ENCODE peak calls at places on chromosome 6, in ten cellular contexts. N, T, P, F, A, H, U, R, X and C are unnamed samples.

GRCh38 chr6:64054870-64055269 is 419.3 kb downstream of the PHF3 start:
- DNase-seq in X (no peak), U (no peak), R (no peak), A (no peak), N (no peak), H (no peak), F (no peak), T (no peak), P (no peak), C (no peak)

GRCh38 chr6:11805259-11806053 is 26.9 kb upstream of the ADTRP start:
- DNase-seq in T (no peak), A (no peak), N (no peak), U (no peak), P (peak; percentile 87), X (no peak), F (no peak), R (no peak), H (no peak), C (no peak)

GRCh38 chr6:149781715-149782114 is 32.2 kb downstream of the PCMT1 start:
- DNase-seq in H (no peak), X (no peak), A (no peak), P (no peak), N (no peak), T (no peak), U (no peak), F (no peak), R (no peak), C (no peak)

GRCh38 chr6:83707829-83708545 is 914 bp downstream of the SNAP91 start:
- DNase-seq in N (no peak), X (no peak), R (no peak), A (no peak), T (peak; percentile 13), H (no peak), F (no peak), P (no peak), U (no peak), C (peak; percentile 64)

GRCh38 chr6:28940294-28940858 is 16.6 kb upstream of the TRIM27 start:
- DNase-seq in X (peak; percentile 73), A (peak; percentile 22), U (peak; percentile 65), F (peak; percentile 29), H (no peak), T (peak; percentile 39), P (peak; percentile 75), N (no peak), R (no peak), C (no peak)

GRCh38 chr6:127834136-127834535 is 66.7 kb downstream of the THEMIS start:
- DNase-seq in A (no peak), T (no peak), P (no peak), U (no peak), F (no peak), X (no peak), H (no peak), N (no peak), R (no peak), C (no peak)

GRCh38 chr6:157046776-157047175 is 269.6 kb downstream of the ARID1B start:
- DNase-seq in N (no peak), P (no peak), U (no peak), H (no peak), R (no peak), A (no peak), T (no peak), F (no peak), X (no peak), C (no peak)

GRCh38 chr6:141675957-141676356 is 456.8 kb upstream of the GJE1 start:
- DNase-seq in F (no peak), P (no peak), U (no peak), A (no peak), X (no peak), T (no peak), R (no peak), H (no peak), N (no peak), C (no peak)

GRCh38 chr6:168333471-168333870 is 13.9 kb upstream of the DACT2 start:
- DNase-seq in F (no peak), T (no peak), P (no peak), U (no peak), R (no peak), H (no peak), X (no peak), A (peak; percentile 36), N (no peak), C (no peak)

GRCh38 chr6:132354517-132355167 is 46.6 kb downstream of the MOXD1 start:
- DNase-seq in T (no peak), F (no peak), H (peak; percentile 36), X (no peak), U (no peak), N (peak; percentile 75), A (no peak), R (peak; percentile 37), P (peak; percentile 52), C (no peak)

GRCh38 chr6:138971601-138972000 is 16.5 kb downstream of the REPS1 start:
- DNase-seq in R (no peak), N (no peak), P (no peak), X (no peak), F (no peak), A (no peak), U (no peak), H (no peak), T (no peak), C (peak; percentile 67)

GRCh38 chr6:3230275-3231212 is 3.1 kb upstream of the TUBB2B start:
- DNase-seq in P (no peak), N (no peak), T (no peak), F (peak; percentile 10), A (no peak), X (no peak), U (no peak), R (no peak), H (no peak), C (peak; percentile 69)

GRCh38 chr6:17635568-17635967 is 35.5 kb downstream of the FAM8A1 start:
- DNase-seq in R (no peak), A (no peak), F (no peak), X (no peak), U (no peak), P (no peak), T (no peak), N (no peak), H (no peak), C (no peak)

GRCh38 chr6:17630511-17631073 is 30.5 kb downstream of the FAM8A1 start:
- DNase-seq in P (no peak), F (no peak), A (no peak), H (peak; percentile 61), X (no peak), R (no peak), U (no peak), N (peak; percentile 75), T (no peak), C (no peak)

GRCh38 chr6:17629824-17630510 is 29.9 kb downstream of the FAM8A1 start:
- DNase-seq in X (no peak), A (no peak), N (no peak), R (no peak), P (no peak), H (no peak), T (no peak), U (no peak), F (no peak), C (no peak)

GRCh38 chr6:17633465-17634188 is 33.5 kb downstream of the FAM8A1 start:
- DNase-seq in F (no peak), T (no peak), X (no peak), H (no peak), A (no peak), U (no peak), R (peak; percentile 33), P (no peak), N (no peak), C (no peak)

DNA sequence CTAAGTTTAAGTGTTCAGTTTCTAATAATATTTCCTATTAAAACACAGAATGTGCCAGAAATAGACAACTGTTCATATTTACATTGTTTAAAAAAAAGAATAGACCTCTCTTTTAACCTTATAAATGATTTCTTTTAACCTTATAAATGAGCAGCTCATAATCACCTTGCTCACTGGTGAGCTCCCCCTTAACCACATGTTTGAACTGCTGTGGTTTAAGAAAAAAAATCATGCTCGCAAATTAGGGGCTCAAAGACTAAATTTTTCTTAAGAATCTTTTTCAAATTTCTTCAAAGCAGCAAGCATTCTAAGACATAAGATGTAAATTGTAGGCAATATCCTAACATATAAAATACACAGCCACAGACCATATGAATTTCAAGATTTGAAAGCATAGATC is 32.8 kb downstream of the FAM8A1 start:
- DNase-seq in A (no peak), F (no peak), N (no peak), T (no peak), X (no peak), R (peak; percentile 12), U (no peak), H (no peak), P (no peak), C (no peak)
- H3K27ac ChIP-seq in A (no peak overlapping the region), F (no peak overlapping the region), N (no peak overlapping the region), T (no peak overlapping the region), X (no peak overlapping the region), R (no peak overlapping the region), U (no peak overlapping the region), H (peak overlapping the region; percentile 10), P (no peak overlapping the region), C (no peak overlapping the region)

GRCh38 chr6:40586800-40587201 is 363 bp downstream of the LRFN2 start:
- DNase-seq in T (peak; percentile 25), A (peak; percentile 9), F (no peak), X (no peak), N (no peak), R (no peak), H (no peak), P (no peak), U (no peak), C (peak; percentile 45)
- H3K4me3 ChIP-seq in T (peak overlapping the region; percentile 31), A (peak overlapping the region; percentile 36), F (no peak overlapping the region), X (peak overlapping the region; percentile 64), N (peak overlapping the region; percentile 50), R (peak overlapping the region; percentile 39), H (peak overlapping the region; percentile 29), P (no peak overlapping the region), U (no peak overlapping the region), C (peak overlapping the region; percentile 63)

DNA sequence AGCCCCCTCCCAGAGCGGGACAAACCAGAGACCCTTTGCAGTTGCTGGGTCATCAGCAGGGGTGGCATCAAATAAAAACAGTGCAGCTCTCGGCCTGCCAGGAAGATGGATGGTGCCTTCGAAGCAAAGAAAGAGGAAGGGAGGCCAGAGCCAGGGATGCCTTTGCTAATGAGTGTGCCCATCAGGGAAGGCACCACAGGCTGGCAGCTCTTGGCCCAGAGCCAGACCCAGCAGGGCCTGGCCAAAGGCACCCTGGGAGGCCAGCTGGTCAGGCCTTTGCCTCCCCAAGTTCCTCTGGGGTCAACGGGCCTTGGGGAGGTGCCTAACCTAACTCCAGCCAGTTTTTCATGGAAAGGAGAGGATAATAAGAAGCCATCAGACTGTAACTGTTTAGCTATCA is 26.4 kb upstream of the ZNF318 start:
- DNase-seq in F (no peak), N (no peak), A (no peak), P (no peak), T (peak; percentile 35), H (no peak), U (no peak), R (no peak), X (no peak), C (no peak)
- H3K27ac ChIP-seq in F (no peak overlapping the region), N (no peak overlapping the region), A (no peak overlapping the region), P (no peak overlapping the region), T (no peak overlapping the region), H (no peak overlapping the region), U (no peak overlapping the region), R (no peak overlapping the region), X (no peak overlapping the region), C (no peak overlapping the region)

DNA sequence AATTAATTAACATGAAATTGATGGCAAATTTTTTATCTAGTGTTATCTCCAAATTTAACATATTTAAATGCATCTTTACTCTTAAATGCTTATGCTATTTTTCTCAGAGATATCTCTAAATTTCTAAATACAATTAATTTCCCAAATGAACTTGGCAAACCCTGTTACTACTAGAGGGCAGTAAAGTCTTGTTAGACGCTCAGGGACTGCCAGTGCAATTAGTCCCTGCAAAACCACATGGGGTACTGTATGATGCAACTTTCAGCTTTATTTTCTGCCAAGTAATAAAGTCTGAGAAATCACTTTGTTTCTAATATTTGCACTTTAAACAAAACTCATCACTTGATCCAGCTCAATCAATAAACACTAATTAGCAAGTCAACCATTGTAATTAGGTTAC is 76.0 kb upstream of the ADGRB3 start:
- DNase-seq in P (no peak), T (no peak), N (no peak), X (no peak), F (no peak), A (no peak), U (no peak), R (no peak), H (no peak), C (no peak)
- H3K4me3 ChIP-seq in P (no peak overlapping the region), T (no peak overlapping the region), N (no peak overlapping the region), X (no peak overlapping the region), F (no peak overlapping the region), A (no peak overlapping the region), U (no peak overlapping the region), R (no peak overlapping the region), H (no peak overlapping the region), C (peak overlapping the region; percentile 0)